ENCODE peak calls at places on chromosomes 7 and 10, in ten cellular contexts. D, K, H, C, F, I, B, G, Q and E are unnamed samples.
A peak's percentile ranks its signal among the peaks of the same experiment; 100 is the strongest.

GRCh38 chr7:80277434-80278427 is 143.1 kb downstream of the GNAI1 start:
- DNase-seq in H (no peak), D (no peak), Q (no peak), F (no peak), K (no peak), C (no peak), I (no peak), G (peak; percentile 61), B (no peak), E (peak; percentile 92)

GRCh38 chr7:157615101-157615817 is 278.5 kb downstream of the DNAJB6 start:
- DNase-seq in G (no peak), K (no peak), B (no peak), D (no peak), F (no peak), Q (peak; percentile 34), C (no peak), H (no peak), I (peak; percentile 9), E (peak; percentile 37)

GRCh38 chr7:139328375-139328774 is 12.8 kb upstream of the FMC1 start:
- DNase-seq in K (no peak), G (peak; percentile 86), I (no peak), D (peak; percentile 75), Q (no peak), H (no peak), C (no peak), F (no peak), B (no peak), E (peak; percentile 76)

GRCh38 chr10:11255796-11256444 is 238.2 kb downstream of the CELF2 start:
- DNase-seq in Q (peak; percentile 49), B (no peak), F (no peak), H (no peak), D (no peak), G (no peak), K (peak; percentile 54), C (no peak), I (no peak), E (no peak)

GRCh38 chr10:35887686-35888085 is 245.6 kb upstream of the FZD8 start:
- DNase-seq in K (no peak), B (no peak), F (no peak), C (no peak), D (no peak), H (no peak), Q (no peak), G (no peak), I (no peak), E (no peak)

GRCh38 chr7:71784180-71784579 is 628.0 kb downstream of the CALN1 start:
- DNase-seq in B (no peak), K (no peak), G (no peak), D (no peak), F (no peak), C (no peak), Q (no peak), H (no peak), I (no peak), E (no peak)

GRCh38 chr7:71868797-71869196 is 543.3 kb downstream of the CALN1 start:
- DNase-seq in G (no peak), Q (no peak), D (peak; percentile 47), F (no peak), B (no peak), C (peak; percentile 23), I (no peak), K (peak; percentile 4), H (no peak), E (no peak)

GRCh38 chr10:1268856-1269255 is 212.7 kb downstream of the WDR37 start:
- DNase-seq in G (no peak), C (no peak), F (no peak), D (no peak), B (peak; percentile 68), K (no peak), I (no peak), Q (no peak), H (no peak), E (no peak)

GRCh38 chr7:115066634-115067033 is 144.7 kb downstream of the MDFIC start:
- DNase-seq in F (no peak), I (no peak), G (no peak), B (no peak), K (peak; percentile 30), D (no peak), Q (no peak), H (no peak), C (no peak), E (no peak)

DNA sequence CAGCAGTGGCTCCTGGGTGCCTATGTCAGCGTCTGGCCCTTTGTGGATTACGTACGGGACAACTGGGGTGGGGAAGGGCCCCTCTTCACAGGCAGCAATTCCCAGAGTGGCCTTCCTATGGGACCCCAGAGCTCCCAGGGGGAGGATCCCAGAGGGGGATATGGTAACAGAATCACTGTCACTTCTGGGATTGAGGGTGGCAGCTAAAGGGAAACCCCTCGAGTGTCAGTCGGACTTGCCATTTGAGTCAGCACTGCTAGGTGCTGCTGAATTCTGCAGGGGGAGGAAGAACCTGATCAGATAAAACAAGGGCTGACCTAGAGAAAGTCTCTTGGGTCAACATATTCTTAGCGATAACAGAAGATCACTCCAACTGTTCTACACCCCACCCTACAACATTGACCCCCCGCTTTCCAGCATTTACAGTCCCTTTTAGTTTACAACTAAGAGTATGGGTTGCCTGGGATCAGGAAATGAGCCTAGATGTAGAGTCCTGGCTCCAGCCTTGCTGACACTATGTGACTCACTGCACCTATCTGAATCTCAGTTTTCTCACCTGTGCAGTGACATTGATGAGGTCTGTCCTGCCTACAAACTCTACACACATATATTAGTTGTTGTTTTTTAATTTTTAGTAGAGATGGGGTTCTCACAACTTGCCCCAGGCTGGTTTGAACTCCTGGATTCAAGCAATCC is 12.3 kb upstream of the DDIT4 start:
- DNase-seq in D (no peak), I (no peak), K (peak; percentile 93), Q (no peak), H (no peak), B (peak; percentile 54), F (no peak), C (no peak), G (no peak), E (peak; percentile 28)
- H3K4me3 ChIP-seq in D (peak overlapping the region; percentile 35), I (peak overlapping the region; percentile 35), K (peak overlapping the region; percentile 72), Q (peak overlapping the region; percentile 50), H (peak overlapping the region; percentile 59), B (peak overlapping the region; percentile 49), F (peak overlapping the region; percentile 56), C (peak overlapping the region; percentile 64), G (peak overlapping the region; percentile 63), E (peak overlapping the region; percentile 55)

GRCh38 chr10:107915277-107915634 is 750.8 kb upstream of the SORCS1 start:
- DNase-seq in Q (no peak), B (no peak), F (no peak), H (no peak), D (peak; percentile 69), I (no peak), K (no peak), G (peak; percentile 0), C (no peak), E (peak; percentile 35)

GRCh38 chr10:107914450-107915276 is 750.2 kb upstream of the SORCS1 start:
- DNase-seq in G (no peak), H (peak; percentile 43), D (no peak), I (no peak), Q (no peak), K (no peak), B (peak; percentile 68), F (no peak), C (peak; percentile 4), E (peak; percentile 3)

GRCh38 chr10:107918171-107918570 is 753.7 kb upstream of the SORCS1 start:
- DNase-seq in F (no peak), C (no peak), D (no peak), K (no peak), I (no peak), B (no peak), G (no peak), Q (no peak), H (no peak), E (no peak)

DNA sequence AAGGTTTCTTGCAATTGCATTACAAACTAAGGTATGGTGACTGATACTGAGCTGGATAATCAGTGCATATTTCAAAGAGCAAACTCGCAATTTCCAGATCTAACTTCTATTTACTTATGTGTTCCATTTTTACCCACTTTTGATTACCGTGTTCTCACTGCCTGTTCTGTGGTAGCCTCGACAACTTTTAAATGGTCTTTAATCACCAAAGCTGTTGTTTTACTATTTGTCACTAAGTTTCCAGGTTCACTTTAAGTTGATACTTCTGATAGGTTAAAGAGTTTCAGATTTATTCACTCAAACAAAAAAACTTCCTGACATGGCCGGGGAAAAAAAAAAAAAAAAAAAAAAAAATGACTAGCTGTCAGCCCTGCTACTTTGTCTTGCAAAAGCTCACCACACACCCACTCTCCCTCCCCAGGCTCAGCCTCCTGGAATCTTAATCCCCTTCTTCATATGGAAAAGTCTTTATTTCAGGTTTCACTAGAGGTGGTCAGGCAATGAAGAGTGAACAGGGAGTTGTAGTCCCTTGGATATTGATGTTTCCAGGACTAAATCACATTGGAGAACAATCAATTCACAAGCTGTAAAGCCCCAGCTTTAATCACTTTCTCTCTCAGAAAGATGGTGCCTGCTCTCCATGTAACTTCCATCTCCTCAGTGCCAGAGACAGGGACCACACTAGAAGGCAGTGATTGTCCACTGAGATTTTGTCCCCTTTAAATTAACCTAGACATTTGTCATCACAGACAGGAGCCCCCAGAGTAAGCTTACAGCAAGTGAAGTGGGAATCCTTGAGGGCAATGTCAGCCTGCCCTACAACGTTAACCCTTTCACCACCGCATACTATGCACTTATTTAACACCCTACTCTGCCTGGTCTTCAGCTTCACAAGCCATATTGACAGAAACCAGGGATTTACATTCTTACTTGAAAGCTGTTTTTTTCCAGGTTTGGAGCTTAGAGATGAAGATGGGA is 749.1 kb upstream of the SORCS1 start:
- DNase-seq in D (no peak), F (no peak), Q (no peak), H (no peak), C (no peak), G (no peak), I (no peak), B (peak; percentile 52), K (no peak), E (no peak)
- H3K4me3 ChIP-seq in D (peak overlapping the region; percentile 58), F (no peak overlapping the region), Q (no peak overlapping the region), H (no peak overlapping the region), C (no peak overlapping the region), G (no peak overlapping the region), I (peak overlapping the region; percentile 41), B (peak overlapping the region; percentile 65), K (no peak overlapping the region), E (no peak overlapping the region)

DNA sequence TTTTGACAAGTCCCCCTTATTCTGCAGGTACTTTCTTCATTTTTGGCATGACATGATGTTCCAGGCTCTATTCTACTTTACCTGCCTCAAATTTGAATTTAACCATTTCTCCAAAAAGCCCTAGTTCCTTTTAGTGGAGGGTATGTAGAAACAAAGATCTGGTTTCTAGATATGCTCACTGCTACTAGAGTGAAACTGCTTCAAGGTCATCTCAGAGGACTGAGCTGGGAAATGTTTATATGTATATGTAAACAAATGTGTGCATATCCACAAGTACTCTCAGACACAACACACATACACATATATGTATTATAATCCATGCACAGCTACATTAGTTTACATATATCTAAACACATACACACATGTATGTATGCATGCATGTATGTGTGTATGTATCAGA is 69.1 kb downstream of the ICA1 start:
- DNase-seq in B (no peak), F (no peak), K (no peak), C (no peak), G (no peak), D (no peak), H (no peak), I (no peak), Q (no peak), E (no peak)
- H3K4me3 ChIP-seq in B (no peak overlapping the region), F (no peak overlapping the region), K (no peak overlapping the region), C (no peak overlapping the region), G (no peak overlapping the region), D (no peak overlapping the region), H (no peak overlapping the region), I (no peak overlapping the region), Q (no peak overlapping the region), E (no peak overlapping the region)

DNA sequence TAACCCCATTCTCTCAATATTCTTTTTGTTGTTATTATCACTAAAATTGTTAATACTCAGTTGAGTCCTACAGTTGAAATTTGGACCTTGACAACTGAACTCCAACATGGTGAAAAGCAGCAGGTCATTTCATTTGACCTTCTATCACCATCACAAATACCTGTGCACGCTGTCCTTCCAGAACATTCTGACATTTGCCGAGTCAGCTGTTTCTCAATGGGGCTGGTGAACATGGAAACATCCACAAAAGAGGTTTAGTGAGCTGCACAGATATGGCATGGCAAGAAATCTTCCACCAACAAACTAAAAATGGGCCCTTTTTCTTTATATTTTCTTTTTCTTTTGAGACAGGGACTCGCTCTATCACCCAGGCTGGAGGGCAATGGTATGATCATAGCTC is 169.7 kb downstream of the ZNF438 start:
- DNase-seq in C (no peak), F (no peak), Q (no peak), I (no peak), K (no peak), D (no peak), H (no peak), G (no peak), B (no peak), E (no peak)
- H3K4me3 ChIP-seq in C (no peak overlapping the region), F (no peak overlapping the region), Q (no peak overlapping the region), I (no peak overlapping the region), K (no peak overlapping the region), D (no peak overlapping the region), H (no peak overlapping the region), G (no peak overlapping the region), B (no peak overlapping the region), E (no peak overlapping the region)